ENCODE peak calls at places on chromosomes 2 and 18, in six cellular contexts. One of them, this sample, is unnamed.

GRCh38 chr18:25726278-25726677 is 364.1 kb downstream of the SS18 start:
- DNase-seq in GM23248: peak
- DNase-seq in GM23338: peak
- DNase-seq in HepG2: no peak
- DNase-seq in A549: no peak
- DNase-seq in trophoblast cell: no peak
- DNase-seq in this sample: peak

GRCh38 chr2:141770511-141770910 is 360.3 kb downstream of the LRP1B start:
- DNase-seq in GM23248: no peak
- DNase-seq in GM23338: peak
- DNase-seq in HepG2: no peak
- DNase-seq in A549: no peak
- DNase-seq in trophoblast cell: no peak
- DNase-seq in this sample: peak

GRCh38 chr2:68715353-68716041 is 19.1 kb upstream of the ARHGAP25 start:
- DNase-seq in GM23248: peak
- DNase-seq in GM23338: peak
- DNase-seq in HepG2: peak
- DNase-seq in A549: peak
- DNase-seq in trophoblast cell: peak
- DNase-seq in this sample: peak

GRCh38 chr18:57210101-57210661 is 63.3 kb downstream of the BOD1L2 start:
- DNase-seq in GM23248: peak
- DNase-seq in GM23338: peak
- DNase-seq in HepG2: peak
- DNase-seq in A549: peak
- DNase-seq in trophoblast cell: peak
- DNase-seq in this sample: peak

GRCh38 chr2:235492850-235493344 is 946 bp upstream of the AGAP1 start:
- DNase-seq in GM23248: peak
- DNase-seq in GM23338: peak
- DNase-seq in HepG2: no peak
- DNase-seq in A549: no peak
- DNase-seq in trophoblast cell: peak
- DNase-seq in this sample: peak

GRCh38 chr2:164841719-164842623 is at the start of gene COBLL1:
- DNase-seq in GM23248: peak
- DNase-seq in GM23338: peak
- DNase-seq in HepG2: peak
- DNase-seq in A549: peak
- DNase-seq in trophoblast cell: peak
- DNase-seq in this sample: peak

GRCh38 chr18:50163505-50163904 is 31.4 kb downstream of the MYO5B start:
- DNase-seq in GM23248: no peak
- DNase-seq in GM23338: no peak
- DNase-seq in HepG2: no peak
- DNase-seq in A549: no peak
- DNase-seq in trophoblast cell: no peak
- DNase-seq in this sample: no peak

GRCh38 chr2:107168141-107168540 is 282.2 kb upstream of the ST6GAL2 start:
- DNase-seq in GM23248: no peak
- DNase-seq in GM23338: no peak
- DNase-seq in HepG2: no peak
- DNase-seq in A549: no peak
- DNase-seq in trophoblast cell: no peak
- DNase-seq in this sample: no peak

GRCh38 chr2:174699993-174700766 is 64.1 kb downstream of the CHRNA1 start:
- DNase-seq in GM23248: peak
- DNase-seq in GM23338: peak
- DNase-seq in HepG2: peak
- DNase-seq in A549: peak
- DNase-seq in trophoblast cell: no peak
- DNase-seq in this sample: peak

GRCh38 chr2:227826019-227826521 is 12.4 kb downstream of the CCL20 start:
- DNase-seq in GM23248: no peak
- DNase-seq in GM23338: no peak
- DNase-seq in HepG2: no peak
- DNase-seq in A549: no peak
- DNase-seq in trophoblast cell: no peak
- DNase-seq in this sample: no peak

GRCh38 chr2:118062669-118063068 is 25.6 kb upstream of the INSIG2 start:
- DNase-seq in GM23248: no peak
- DNase-seq in GM23338: no peak
- DNase-seq in HepG2: peak
- DNase-seq in A549: no peak
- DNase-seq in trophoblast cell: no peak
- DNase-seq in this sample: no peak

GRCh38 chr2:160647967-160648685 is 154.5 kb upstream of the RBMS1 start:
- DNase-seq in GM23248: no peak
- DNase-seq in GM23338: no peak
- DNase-seq in HepG2: no peak
- DNase-seq in A549: no peak
- DNase-seq in trophoblast cell: no peak
- DNase-seq in this sample: no peak

GRCh38 chr2:109369671-109370191 is 240.7 kb downstream of the SH3RF3 start:
- DNase-seq in GM23248: no peak
- DNase-seq in GM23338: no peak
- DNase-seq in HepG2: no peak
- DNase-seq in A549: no peak
- DNase-seq in trophoblast cell: no peak
- DNase-seq in this sample: no peak

GRCh38 chr2:66836851-66837250 is 401.9 kb downstream of the MEIS1 start:
- DNase-seq in GM23248: peak
- DNase-seq in GM23338: no peak
- DNase-seq in HepG2: no peak
- DNase-seq in A549: no peak
- DNase-seq in trophoblast cell: no peak
- DNase-seq in this sample: no peak

GRCh38 chr2:225814554-225814953 is 415.0 kb downstream of the NYAP2 start:
- DNase-seq in GM23248: no peak
- DNase-seq in GM23338: no peak
- DNase-seq in HepG2: no peak
- DNase-seq in A549: no peak
- DNase-seq in trophoblast cell: peak
- DNase-seq in this sample: no peak

GRCh38 chr2:62554440-62554839 is 48.4 kb upstream of the TMEM17 start:
- DNase-seq in GM23248: no peak
- DNase-seq in GM23338: no peak
- DNase-seq in HepG2: no peak
- DNase-seq in A549: no peak
- DNase-seq in trophoblast cell: no peak
- DNase-seq in this sample: no peak

GRCh38 chr2:45533771-45534170 is 77.3 kb downstream of the SRBD1 start:
- DNase-seq in GM23248: no peak
- DNase-seq in GM23338: no peak
- DNase-seq in HepG2: no peak
- DNase-seq in A549: no peak
- DNase-seq in trophoblast cell: no peak
- DNase-seq in this sample: no peak

GRCh38 chr18:8937695-8938094 is 164.8 kb upstream of the NDUFV2 start:
- DNase-seq in GM23248: no peak
- DNase-seq in GM23338: peak
- DNase-seq in HepG2: no peak
- DNase-seq in A549: no peak
- DNase-seq in trophoblast cell: peak
- DNase-seq in this sample: peak

GRCh38 chr2:152715854-152716428 is 1.3 kb downstream of the PRPF40A start:
- DNase-seq in GM23248: peak
- DNase-seq in GM23338: peak
- DNase-seq in HepG2: peak
- DNase-seq in A549: peak
- DNase-seq in trophoblast cell: no peak
- DNase-seq in this sample: peak

GRCh38 chr2:216002274-216002673 is 11.1 kb downstream of the MREG start:
- DNase-seq in GM23248: no peak
- DNase-seq in GM23338: no peak
- DNase-seq in HepG2: no peak
- DNase-seq in A549: no peak
- DNase-seq in trophoblast cell: no peak
- DNase-seq in this sample: no peak

GRCh38 chr2:12928197-12928596 is 211.5 kb downstream of the TRIB2 start:
- DNase-seq in GM23248: peak
- DNase-seq in GM23338: no peak
- DNase-seq in HepG2: no peak
- DNase-seq in A549: no peak
- DNase-seq in trophoblast cell: peak
- DNase-seq in this sample: no peak

DNA sequence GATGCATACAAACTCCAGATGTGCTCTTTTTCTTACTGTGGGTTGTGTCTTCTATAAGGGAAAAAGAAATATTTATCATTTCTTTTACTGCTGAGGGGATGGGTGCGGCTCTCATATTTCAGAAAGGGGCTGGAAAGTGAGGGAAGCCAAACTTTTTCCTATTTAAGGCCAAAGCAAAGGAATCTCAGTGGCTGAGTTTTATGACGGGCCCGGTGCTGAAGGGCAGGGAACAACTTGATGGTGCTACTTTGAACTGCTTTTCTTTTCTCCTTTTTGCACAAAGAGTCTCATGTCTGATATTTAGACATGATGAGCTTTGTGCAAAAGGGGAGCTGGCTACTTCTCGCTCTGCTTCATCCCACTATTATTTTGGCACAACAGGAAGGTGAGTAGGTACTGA is at the start of gene COL3A1:
- DNase-seq in GM23248: peak
- DNase-seq in GM23338: no peak
- DNase-seq in HepG2: no peak
- DNase-seq in A549: no peak
- DNase-seq in trophoblast cell: no peak
- DNase-seq in this sample: no peak
- H3K4me2 ChIP-seq in GM23248: peak
- H3K4me2 ChIP-seq in GM23338: no peak
- H3K4me2 ChIP-seq in HepG2: no peak
- H3K4me2 ChIP-seq in A549: no peak
- H3K4me2 ChIP-seq in trophoblast cell: peak
- H3K4me2 ChIP-seq in this sample: no peak

DNA sequence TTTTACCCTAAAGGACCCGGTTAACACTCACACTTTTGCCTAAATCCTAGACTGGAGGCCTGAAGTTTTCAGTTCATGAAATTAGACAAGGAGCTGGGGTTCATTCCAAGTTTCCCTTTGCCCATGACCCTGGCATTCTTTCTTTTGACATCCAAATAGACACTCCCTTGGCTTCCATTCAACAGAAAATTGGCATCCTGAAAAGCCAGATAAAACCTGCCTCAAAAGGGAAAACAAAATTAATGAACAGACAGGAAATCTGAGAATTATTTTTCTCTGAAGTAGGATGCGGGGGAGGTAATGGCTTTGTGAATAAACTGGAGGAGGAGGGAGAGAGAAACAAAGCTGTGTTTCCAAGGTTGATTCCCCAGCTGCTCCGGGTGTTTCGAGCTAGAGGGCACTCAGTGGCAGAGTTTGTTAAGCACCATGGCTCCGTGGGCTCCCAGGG is 41.0 kb downstream of the SPP2 start:
- DNase-seq in GM23248: peak
- DNase-seq in GM23338: peak
- DNase-seq in HepG2: no peak
- DNase-seq in A549: peak
- DNase-seq in trophoblast cell: no peak
- DNase-seq in this sample: no peak
- H3K4me2 ChIP-seq in GM23248: peak
- H3K4me2 ChIP-seq in GM23338: no peak
- H3K4me2 ChIP-seq in HepG2: no peak
- H3K4me2 ChIP-seq in A549: peak
- H3K4me2 ChIP-seq in trophoblast cell: no peak
- H3K4me2 ChIP-seq in this sample: no peak

GRCh38 chr18:44681611-44682010 is 923 bp downstream of the SETBP1 start:
- DNase-seq in GM23248: no peak
- DNase-seq in GM23338: no peak
- DNase-seq in HepG2: no peak
- DNase-seq in A549: no peak
- DNase-seq in trophoblast cell: no peak
- DNase-seq in this sample: no peak

GRCh38 chr18:44685296-44685695 is 4.6 kb downstream of the SETBP1 start:
- DNase-seq in GM23248: no peak
- DNase-seq in GM23338: no peak
- DNase-seq in HepG2: no peak
- DNase-seq in A549: no peak
- DNase-seq in trophoblast cell: no peak
- DNase-seq in this sample: peak

GRCh38 chr18:44682181-44682870 is 1.6 kb downstream of the SETBP1 start:
- DNase-seq in GM23248: no peak
- DNase-seq in GM23338: peak
- DNase-seq in HepG2: no peak
- DNase-seq in A549: no peak
- DNase-seq in trophoblast cell: no peak
- DNase-seq in this sample: peak

GRCh38 chr18:44682871-44683221 is 2.2 kb downstream of the SETBP1 start:
- DNase-seq in GM23248: no peak
- DNase-seq in GM23338: peak
- DNase-seq in HepG2: no peak
- DNase-seq in A549: no peak
- DNase-seq in trophoblast cell: no peak
- DNase-seq in this sample: peak

GRCh38 chr18:44683566-44683965 is 2.9 kb downstream of the SETBP1 start:
- DNase-seq in GM23248: peak
- DNase-seq in GM23338: no peak
- DNase-seq in HepG2: no peak
- DNase-seq in A549: no peak
- DNase-seq in trophoblast cell: no peak
- DNase-seq in this sample: no peak
- H3K4me2 ChIP-seq in GM23248: no peak
- H3K4me2 ChIP-seq in GM23338: peak
- H3K4me2 ChIP-seq in HepG2: no peak
- H3K4me2 ChIP-seq in A549: no peak
- H3K4me2 ChIP-seq in trophoblast cell: no peak
- H3K4me2 ChIP-seq in this sample: no peak

DNA sequence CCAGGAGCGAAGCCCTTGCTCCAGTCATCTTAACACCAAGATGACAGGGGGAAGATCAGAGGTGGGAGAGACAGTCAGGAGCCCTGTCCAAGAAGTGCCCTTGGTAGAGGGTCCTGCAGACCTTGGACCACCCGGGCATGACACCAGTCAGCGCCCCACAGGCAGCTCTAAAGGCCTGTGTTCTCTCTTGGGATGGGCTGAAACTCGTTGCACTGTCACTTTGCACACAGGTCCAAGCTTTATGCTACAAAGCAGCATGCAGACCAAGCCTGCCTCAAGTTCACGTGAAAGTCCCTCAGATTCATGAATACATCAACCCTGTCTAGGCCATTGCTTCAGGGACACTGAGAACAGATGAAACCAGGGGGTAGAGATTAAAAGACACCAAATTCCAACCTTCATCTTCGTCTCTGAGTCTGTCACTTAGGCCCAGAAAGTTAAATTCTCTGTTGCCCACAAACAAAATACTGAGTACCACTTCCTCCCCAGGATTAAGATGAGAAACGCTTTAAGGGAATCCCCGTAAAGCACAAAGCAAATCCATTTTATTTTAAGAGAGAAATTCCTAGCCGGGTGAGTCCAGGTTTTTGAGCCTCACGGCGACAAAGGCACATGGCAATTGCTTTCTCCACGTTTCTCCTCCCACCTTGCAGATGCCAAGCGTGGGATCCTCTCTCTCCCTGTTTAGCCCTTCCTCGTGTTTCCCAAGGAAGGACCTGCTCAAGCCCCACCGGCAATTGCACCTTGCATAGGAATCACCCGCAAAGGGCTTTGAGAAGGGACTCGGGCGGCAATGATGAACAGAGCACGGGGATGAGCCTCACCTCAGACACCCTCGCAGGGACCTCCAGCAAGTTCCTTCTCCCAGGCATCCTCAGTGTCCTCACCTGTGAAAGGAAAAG is 75.0 kb upstream of the ID2 start:
- DNase-seq in GM23248: no peak
- DNase-seq in GM23338: no peak
- DNase-seq in HepG2: no peak
- DNase-seq in A549: no peak
- DNase-seq in trophoblast cell: no peak
- DNase-seq in this sample: no peak
- H3K4me2 ChIP-seq in GM23248: no peak
- H3K4me2 ChIP-seq in GM23338: no peak
- H3K4me2 ChIP-seq in HepG2: no peak
- H3K4me2 ChIP-seq in A549: no peak
- H3K4me2 ChIP-seq in trophoblast cell: no peak
- H3K4me2 ChIP-seq in this sample: no peak